ENCODE peak calls at places on chromosomes 4 and X, in five cellular contexts. Q is AG04450, Z is fibroblast of lung, S is breast epithelium, E is prostate gland. O is an unnamed sample. For H3K27me3, the result is how much of the 10 kb centered on the place peaks cover.

GRCh38 chrX:79146552-79147390 is 2.3 kb downstream of the GPR174 start:
- DNase-seq in Q (no peak), Z (no peak), S (no peak), E (no peak), O (no peak)

GRCh38 chrX:22095306-22095705 is 63.2 kb downstream of the PHEX start:
- DNase-seq in Q (no peak), Z (peak), S (peak), E (no peak), O (peak)

GRCh38 chrX:9498236-9498635 is 33.4 kb downstream of the TBL1X start:
- DNase-seq in Q (no peak), Z (peak), S (no peak), E (no peak), O (no peak)

GRCh38 chr4:139484861-139485311 is 31.0 kb downstream of the RAB33B start:
- DNase-seq in Q (no peak), Z (no peak), S (no peak), E (no peak), O (no peak)

GRCh38 chrX:43087825-43088224 is 309.9 kb upstream of the PPP1R2C start:
- DNase-seq in Q (no peak), Z (no peak), S (no peak), E (no peak), O (no peak)

GRCh38 chrX:43813898-43814297 is 68.4 kb downstream of the MAOB start:
- DNase-seq in Q (no peak), Z (peak), S (no peak), E (no peak), O (no peak)

GRCh38 chrX:9851890-9852289 is 65.7 kb downstream of the SHROOM2 start:
- DNase-seq in Q (no peak), Z (peak), S (no peak), E (no peak), O (no peak)

GRCh38 chr4:93313207-93313606 is 515.3 kb upstream of the ATOH1 start:
- DNase-seq in Q (no peak), Z (peak), S (no peak), E (no peak), O (no peak)

GRCh38 chr4:121950212-121950679 is 1.6 kb downstream of the TRPC3 start:
- DNase-seq in Q (peak), Z (peak), S (peak), E (peak), O (peak)

GRCh38 chrX:110081740-110082139 is 78.8 kb downstream of the TMEM164 start:
- DNase-seq in Q (no peak), Z (peak), S (no peak), E (peak), O (no peak)

GRCh38 chr4:123114084-123114914 is 191.9 kb upstream of the NUDT6 start:
- DNase-seq in Q (no peak), Z (no peak), S (no peak), E (no peak), O (no peak)

GRCh38 chr4:140267576-140267975 is 105.9 kb upstream of the SCOC start:
- DNase-seq in Q (no peak), Z (no peak), S (no peak), E (no peak), O (no peak)

GRCh38 chr4:54016504-54016903 is 47.9 kb downstream of the CHIC2 start:
- DNase-seq in Q (no peak), Z (no peak), S (no peak), E (no peak), O (no peak)

GRCh38 chr4:25938251-25939186 is 24.5 kb downstream of the SMIM20 start:
- DNase-seq in Q (no peak), Z (peak), S (no peak), E (no peak), O (peak)

GRCh38 chr4:167021545-167022155 is 212.6 kb downstream of the SPOCK3 start:
- DNase-seq in Q (peak), Z (peak), S (peak), E (peak), O (peak)

GRCh38 chrX:103585421-103586313 is at the start of gene TCEAL4:
- DNase-seq in Q (no peak), Z (peak), S (peak), E (peak), O (peak)

GRCh38 chr4:142500966-142501365 is 345.1 kb downstream of the INPP4B start:
- DNase-seq in Q (no peak), Z (no peak), S (no peak), E (no peak), O (no peak)

GRCh38 chrX:153488231-153488914 is 6.4 kb upstream of the BGN start:
- DNase-seq in Q (no peak), Z (peak), S (no peak), E (no peak), O (no peak)

GRCh38 chr4:148497258-148497657 is 55.0 kb upstream of the NR3C2 start:
- DNase-seq in Q (no peak), Z (no peak), S (no peak), E (no peak), O (no peak)

GRCh38 chrX:122046815-122047214 is 999.4 kb downstream of the GLUD2 start:
- DNase-seq in Q (no peak), Z (peak), S (no peak), E (no peak), O (no peak)

GRCh38 chr4:154152546-154152945 is 339.1 kb downstream of the DCHS2 start:
- DNase-seq in Q (no peak), Z (no peak), S (no peak), E (no peak), O (no peak)

GRCh38 chrX:121755541-121755940 is 708.1 kb downstream of the GLUD2 start:
- DNase-seq in Q (no peak), Z (peak), S (no peak), E (no peak), O (no peak)

GRCh38 chrX:53188763-53189162 is 36.2 kb downstream of the KDM5C start:
- DNase-seq in Q (no peak), Z (peak), S (no peak), E (no peak), O (no peak)

GRCh38 chr4:99811850-99812249 is 4.8 kb upstream of the DAPP1 start:
- DNase-seq in Q (no peak), Z (peak), S (no peak), E (peak), O (no peak)

GRCh38 chrX:3252744-3253143 is 93.7 kb downstream of the MXRA5 start:
- DNase-seq in Q (no peak), Z (peak), S (no peak), E (no peak), O (no peak)

GRCh38 chr4:81405900-81406401 is 65.8 kb downstream of the RASGEF1B start:
- DNase-seq in Q (peak), Z (peak), S (no peak), E (peak), O (no peak)

GRCh38 chrX:133838761-133839676 is 146.4 kb downstream of the GPC3 start:
- DNase-seq in Q (no peak), Z (peak), S (no peak), E (no peak), O (no peak)

DNA sequence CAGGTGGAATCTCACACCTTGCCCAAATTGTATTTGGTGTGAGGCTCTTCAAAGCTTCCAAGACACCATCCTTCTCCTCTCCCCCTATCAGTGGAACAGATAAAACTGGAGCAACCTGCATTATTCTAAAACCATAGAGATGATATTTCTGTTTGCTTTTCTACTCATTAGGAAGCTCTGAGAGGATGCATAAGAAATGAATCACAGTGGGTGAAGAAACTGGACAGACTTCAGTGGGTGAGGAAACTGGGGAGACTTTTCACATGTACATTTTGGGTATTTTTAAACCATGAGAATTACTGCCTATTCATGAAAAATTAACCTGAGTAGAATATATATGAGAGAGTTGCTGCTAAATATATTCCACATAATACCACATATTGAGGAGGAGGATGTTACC is 16.4 kb downstream of the HAND2 start:
- DNase-seq in Q (no peak), Z (no peak), S (no peak), E (no peak), O (no peak)
- H3K27me3 ChIP-seq in Q (half or more), Z (half or more), S (under half), E (under half), O (half or more)

GRCh38 chr4:174314274-174314673 is 30.6 kb downstream of the CEP44 start:
- DNase-seq in Q (no peak), Z (no peak), S (no peak), E (no peak), O (no peak)
- H3K27me3 ChIP-seq in Q (under half), Z (under half), S (under half), E (under half), O (under half)

GRCh38 chr4:6441758-6442157 is 30.7 kb downstream of the PPP2R2C start:
- DNase-seq in Q (no peak), Z (no peak), S (no peak), E (no peak), O (no peak)
- H3K27me3 ChIP-seq in Q (under half), Z (under half), S (under half), E (under half), O (under half)

GRCh38 chrX:17585006-17585405 is 152.3 kb upstream of the SCML1 start:
- DNase-seq in Q (no peak), Z (no peak), S (no peak), E (no peak), O (no peak)

GRCh38 chrX:17587352-17587751 is 149.9 kb upstream of the SCML1 start:
- DNase-seq in Q (no peak), Z (no peak), S (no peak), E (no peak), O (no peak)

GRCh38 chrX:17591741-17592110 is 145.6 kb upstream of the SCML1 start:
- DNase-seq in Q (no peak), Z (peak), S (no peak), E (no peak), O (no peak)

GRCh38 chrX:17590892-17591740 is 146.2 kb upstream of the SCML1 start:
- DNase-seq in Q (no peak), Z (peak), S (peak), E (peak), O (peak)

DNA sequence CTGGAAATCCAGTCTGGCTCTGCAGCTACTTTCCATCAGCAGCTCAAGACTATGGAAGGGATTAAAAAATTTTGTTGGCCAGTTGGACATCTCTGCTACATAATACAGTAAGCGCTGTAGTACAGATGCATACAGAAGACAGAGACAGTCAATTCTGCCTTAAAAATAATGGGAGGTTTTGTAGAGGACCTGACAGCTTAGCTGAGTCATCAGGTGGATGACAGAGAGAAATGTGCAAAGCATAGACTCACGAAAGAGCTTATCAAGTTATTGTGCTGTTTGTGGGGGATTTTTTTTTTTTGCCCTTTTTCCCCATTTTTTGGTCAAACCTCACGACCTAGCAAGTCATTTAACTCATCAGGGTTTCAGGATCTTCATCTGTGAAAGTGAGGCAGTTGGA is 149.0 kb upstream of the SCML1 start:
- DNase-seq in Q (no peak), Z (peak), S (no peak), E (no peak), O (no peak)
- H3K27me3 ChIP-seq in Q (under half), Z (under half), S (under half), E (under half), O (under half)

GRCh38 chr4:1004071-1004418 is 7.4 kb upstream of the FGFRL1 start:
- DNase-seq in Q (no peak), Z (no peak), S (no peak), E (no peak), O (no peak)
- H3K27me3 ChIP-seq in Q (half or more), Z (under half), S (under half), E (under half), O (under half)

GRCh38 chrX:131564553-131565229 is 20.8 kb downstream of the OR13H1 start:
- DNase-seq in Q (no peak), Z (no peak), S (no peak), E (no peak), O (no peak)
- H3K27me3 ChIP-seq in Q (under half), Z (under half), S (under half), E (under half), O (under half)

GRCh38 chrX:84933956-84934556 is 69.6 kb upstream of the APOOL start:
- DNase-seq in Q (no peak), Z (no peak), S (no peak), E (no peak), O (no peak)
- H3K27me3 ChIP-seq in Q (under half), Z (under half), S (under half), E (under half), O (under half)

GRCh38 chrX:427812-428725 is 41.4 kb upstream of the PPP2R3B start:
- DNase-seq in Q (no peak), Z (no peak), S (no peak), E (no peak), O (no peak)
- H3K27me3 ChIP-seq in Q (under half), Z (under half), S (under half), E (under half), O (under half)